ENCODE peak calls at places on chromosomes 1 and 21, in eight cellular contexts. I is psoas muscle, U is right atrium auricular region, C is hepatocyte, J is HCT116, T is fibroblast of lung, K is WERI-Rb-1, P is mesendoderm. W is an unnamed sample. For H3K36me3, the result is how much of the 10 kb centered on the place peaks cover.

GRCh38 chr1:207172885-207173284 is 68.9 kb downstream of the C4BPA start:
- DNase-seq in I (no peak), U (no peak), C (no peak), J (no peak), T (no peak), K (no peak), P (no peak), W (no peak)

GRCh38 chr1:173202430-173203145 is 4.5 kb downstream of the TNFSF4 start:
- DNase-seq in I (no peak), U (no peak), C (peak), J (peak), T (peak), K (peak), P (peak), W (peak)

GRCh38 chr1:26555550-26555981 is 26.0 kb downstream of the RPS6KA1 start:
- DNase-seq in I (no peak), U (no peak), C (no peak), J (no peak), T (no peak), K (no peak), P (no peak), W (no peak)

GRCh38 chr1:205466612-205467236 is 10.9 kb upstream of the BLACAT1 start:
- DNase-seq in I (no peak), U (no peak), C (no peak), J (no peak), T (no peak), K (no peak), P (no peak), W (no peak)

GRCh38 chr1:245807306-245807705 is 652.5 kb downstream of the KIF26B start:
- DNase-seq in I (no peak), U (no peak), C (no peak), J (no peak), T (no peak), K (no peak), P (no peak), W (no peak)

GRCh38 chr1:98046031-98046641 is 125.3 kb upstream of the DPYD start:
- DNase-seq in I (no peak), U (no peak), C (peak), J (no peak), T (peak), K (peak), P (peak), W (peak)

GRCh38 chr1:45643978-45644377 is 20.1 kb upstream of the CCDC17 start:
- DNase-seq in I (no peak), U (no peak), C (peak), J (peak), T (no peak), K (no peak), P (no peak), W (no peak)

GRCh38 chr1:160078392-160079195 is 2.7 kb upstream of the KCNJ9 start:
- DNase-seq in I (no peak), U (no peak), C (peak), J (peak), T (peak), K (peak), P (peak), W (peak)

GRCh38 chr1:226281058-226281457 is 27.9 kb downstream of the LIN9 start:
- DNase-seq in I (no peak), U (no peak), C (no peak), J (no peak), T (no peak), K (no peak), P (no peak), W (no peak)

GRCh38 chr1:22818061-22818770 is 107.6 kb downstream of the EPHB2 start:
- DNase-seq in I (peak), U (no peak), C (no peak), J (no peak), T (no peak), K (no peak), P (no peak), W (no peak)

GRCh38 chr1:205374205-205375078 is 17.7 kb upstream of the KLHDC8A start:
- DNase-seq in I (no peak), U (no peak), C (peak), J (peak), T (peak), K (peak), P (no peak), W (peak)

GRCh38 chr1:58430355-58431335 is 115.9 kb downstream of the OMA1 start:
- DNase-seq in I (no peak), U (no peak), C (no peak), J (no peak), T (no peak), K (no peak), P (no peak), W (no peak)

GRCh38 chr1:212482352-212483153 is 49.8 kb downstream of the NENF start:
- DNase-seq in I (no peak), U (no peak), C (peak), J (no peak), T (peak), K (no peak), P (no peak), W (peak)

GRCh38 chr1:116218922-116219321 is 107.7 kb downstream of the MAB21L3 start:
- DNase-seq in I (no peak), U (no peak), C (no peak), J (no peak), T (no peak), K (peak), P (peak), W (no peak)

GRCh38 chr1:9473032-9473792 is 66.1 kb upstream of the SLC25A33 start:
- DNase-seq in I (peak), U (peak), C (peak), J (peak), T (peak), K (no peak), P (peak), W (peak)

GRCh38 chr1:107262472-107263286 is 121.8 kb downstream of the NTNG1 start:
- DNase-seq in I (no peak), U (no peak), C (no peak), J (no peak), T (no peak), K (no peak), P (no peak), W (peak)

GRCh38 chr1:215376544-215377264 is 190.4 kb upstream of the KCTD3 start:
- DNase-seq in I (peak), U (no peak), C (no peak), J (no peak), T (peak), K (no peak), P (no peak), W (peak)

GRCh38 chr1:207336559-207337467 is 15.3 kb downstream of the CD55 start:
- DNase-seq in I (no peak), U (no peak), C (peak), J (no peak), T (peak), K (no peak), P (no peak), W (peak)

GRCh38 chr1:244633140-244633539 is 19.8 kb upstream of the DESI2 start:
- DNase-seq in I (no peak), U (no peak), C (no peak), J (no peak), T (no peak), K (no peak), P (no peak), W (no peak)

GRCh38 chr1:215569987-215570824 is 3.1 kb downstream of the KCTD3 start:
- DNase-seq in I (no peak), U (no peak), C (no peak), J (no peak), T (no peak), K (no peak), P (no peak), W (no peak)

GRCh38 chr1:157219182-157219581 is 81.0 kb upstream of the ETV3 start:
- DNase-seq in I (no peak), U (no peak), C (no peak), J (no peak), T (no peak), K (no peak), P (no peak), W (no peak)

GRCh38 chr1:67635055-67635809 is 49.8 kb upstream of the GADD45A start:
- DNase-seq in I (no peak), U (no peak), C (no peak), J (no peak), T (no peak), K (no peak), P (no peak), W (no peak)

DNA sequence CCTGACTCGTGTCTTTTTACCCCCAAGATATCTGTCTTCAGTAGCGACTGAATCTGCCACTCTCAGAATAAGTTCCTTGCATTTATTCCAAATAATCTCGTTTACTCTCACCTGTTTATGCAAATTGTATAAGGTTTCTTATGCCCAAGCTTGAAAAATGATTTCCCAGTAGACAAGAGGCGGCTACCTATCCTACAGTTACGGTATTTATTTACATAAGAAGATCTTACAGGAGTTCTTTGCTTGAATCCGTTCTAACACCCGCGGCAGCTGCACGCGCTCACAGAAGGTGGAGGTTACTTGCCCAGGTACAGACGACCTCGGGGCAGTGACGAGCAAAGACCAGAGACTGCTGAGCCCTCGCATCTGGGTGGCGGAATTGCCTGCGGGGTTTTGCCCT is 79.8 kb downstream of the SKI start:
- DNase-seq in I (no peak), U (no peak), C (no peak), J (no peak), T (no peak), K (no peak), P (no peak), W (no peak)
- H3K36me3 ChIP-seq in I (under half), U (half or more), C (under half), J (under half), T (under half), K (under half), P (under half), W (half or more)

GRCh38 chr1:151837841-151838490 is 1.7 kb downstream of the C2CD4D start:
- DNase-seq in I (peak), U (no peak), C (peak), J (no peak), T (no peak), K (no peak), P (peak), W (no peak)

GRCh38 chr1:151838491-151839412 is 868 bp downstream of the C2CD4D start:
- DNase-seq in I (no peak), U (no peak), C (peak), J (no peak), T (no peak), K (no peak), P (peak), W (no peak)

GRCh38 chr1:151839457-151840409 is at the start of gene C2CD4D:
- DNase-seq in I (no peak), U (no peak), C (peak), J (peak), T (no peak), K (no peak), P (peak), W (no peak)

GRCh38 chr1:151835596-151835995 is 4.0 kb upstream of the RORC start:
- DNase-seq in I (peak), U (no peak), C (no peak), J (no peak), T (no peak), K (no peak), P (no peak), W (no peak)

GRCh38 chr1:151837197-151837596 is 2.4 kb downstream of the C2CD4D start:
- DNase-seq in I (peak), U (no peak), C (no peak), J (no peak), T (no peak), K (no peak), P (no peak), W (no peak)
- H3K27ac ChIP-seq in I (no peak), U (no peak), C (no peak), J (no peak), T (no peak), K (no peak), P (no peak), W (no peak)

DNA sequence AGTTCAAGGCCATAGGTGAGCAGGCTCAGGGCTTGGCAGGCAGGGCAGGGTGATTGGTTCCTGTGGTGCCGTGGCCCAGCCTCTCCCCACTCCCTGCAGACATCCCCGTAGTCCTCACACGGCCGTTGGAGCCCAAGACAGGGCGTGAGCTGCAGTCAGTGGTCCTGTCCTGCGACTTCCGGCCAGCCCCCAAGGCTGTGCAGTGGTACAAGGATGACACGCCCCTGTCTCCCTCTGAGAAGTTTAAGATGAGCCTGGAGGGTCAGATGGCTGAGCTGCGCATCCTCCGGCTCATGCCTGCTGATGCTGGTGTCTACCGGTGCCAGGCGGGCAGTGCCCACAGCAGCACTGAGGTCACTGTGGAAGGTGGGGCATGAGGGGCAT is 71.9 kb downstream of the OBSCN start:
- DNase-seq in I (no peak), U (no peak), C (no peak), J (no peak), T (no peak), K (no peak), P (no peak), W (no peak)
- H3K36me3 ChIP-seq in I (under half), U (half or more), C (under half), J (under half), T (under half), K (under half), P (under half), W (under half)

GRCh38 chr1:8193840-8194406 is 124.0 kb upstream of the SLC45A1 start:
- DNase-seq in I (no peak), U (no peak), C (no peak), J (no peak), T (no peak), K (no peak), P (no peak), W (no peak)

GRCh38 chr1:8185400-8185799 is 132.5 kb upstream of the SLC45A1 start:
- DNase-seq in I (no peak), U (no peak), C (no peak), J (no peak), T (no peak), K (no peak), P (no peak), W (no peak)

GRCh38 chr1:8194481-8195227 is 123.3 kb upstream of the SLC45A1 start:
- DNase-seq in I (no peak), U (no peak), C (no peak), J (peak), T (peak), K (no peak), P (no peak), W (peak)

GRCh38 chr1:8191474-8191873 is 126.4 kb upstream of the SLC45A1 start:
- DNase-seq in I (no peak), U (no peak), C (no peak), J (no peak), T (no peak), K (no peak), P (no peak), W (no peak)

DNA sequence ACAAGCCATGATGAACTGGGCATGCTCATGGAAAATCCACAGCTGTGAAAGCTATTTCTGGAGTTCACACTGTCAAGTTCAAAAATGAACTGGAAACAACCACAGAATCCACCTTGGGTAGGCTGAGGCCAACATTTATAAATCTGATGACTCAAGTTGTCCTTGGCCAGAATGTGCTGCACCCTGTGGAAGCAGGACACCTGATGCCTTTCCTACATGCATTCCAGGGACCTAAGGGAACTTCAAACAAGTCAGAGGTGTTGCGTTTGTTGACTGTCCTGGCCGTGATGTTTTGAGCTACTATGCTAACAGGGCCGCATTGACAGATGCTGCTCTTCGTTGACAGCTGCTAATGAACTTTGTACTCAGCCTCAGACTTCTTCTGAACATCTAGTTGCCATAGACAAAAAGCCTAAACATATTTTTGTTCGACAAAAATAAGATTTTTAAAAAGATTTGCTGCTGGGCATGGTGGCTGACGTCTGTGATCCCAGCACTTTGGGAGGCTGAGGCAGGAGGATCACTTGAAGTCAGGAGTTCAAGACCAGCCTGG is 127.9 kb upstream of the SLC45A1 start:
- DNase-seq in I (no peak), U (no peak), C (peak), J (peak), T (no peak), K (no peak), P (no peak), W (no peak)
- H3K27ac ChIP-seq in I (peak), U (no peak), C (peak), J (peak), T (no peak), K (no peak), P (no peak), W (no peak)

GRCh38 chr21:46060596-46061061 is 37.3 kb upstream of the COL6A2 start:
- DNase-seq in I (peak), U (peak), C (peak), J (no peak), T (peak), K (peak), P (no peak), W (peak)

GRCh38 chr21:46061950-46062349 is 36.0 kb upstream of the COL6A2 start:
- DNase-seq in I (no peak), U (peak), C (no peak), J (no peak), T (no peak), K (no peak), P (no peak), W (no peak)

GRCh38 chr21:46062471-46063211 is 35.3 kb upstream of the COL6A2 start:
- DNase-seq in I (peak), U (peak), C (no peak), J (no peak), T (no peak), K (peak), P (no peak), W (no peak)

GRCh38 chr21:46059195-46059594 is 38.7 kb upstream of the COL6A2 start:
- DNase-seq in I (no peak), U (no peak), C (no peak), J (no peak), T (no peak), K (no peak), P (no peak), W (no peak)

DNA sequence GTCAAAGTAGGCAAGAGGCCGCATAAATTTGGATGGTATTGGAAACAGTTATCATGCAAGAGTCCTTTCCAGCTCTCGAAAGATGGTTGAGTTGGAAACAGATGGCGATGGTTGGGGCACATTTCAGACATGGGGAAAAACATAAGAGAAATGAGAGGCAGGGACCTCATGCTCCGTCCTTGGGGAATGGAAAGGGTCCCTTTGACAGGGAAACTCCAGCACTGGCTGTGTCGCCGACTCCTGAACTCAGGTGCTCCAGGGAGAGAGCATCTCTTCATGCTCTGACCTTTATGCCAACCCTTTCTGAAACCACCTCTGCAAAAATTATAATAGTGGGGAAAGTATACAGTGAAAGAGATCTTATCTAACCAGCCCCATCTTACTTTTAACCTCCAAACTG is 36.8 kb upstream of the COL6A2 start:
- DNase-seq in I (peak), U (peak), C (no peak), J (no peak), T (no peak), K (no peak), P (no peak), W (no peak)
- H3K36me3 ChIP-seq in I (under half), U (under half), C (under half), J (under half), T (under half), K (under half), P (under half), W (under half)

GRCh38 chr1:40717960-40718359 is 26.5 kb downstream of the NFYC start:
- DNase-seq in I (no peak), U (no peak), C (no peak), J (no peak), T (peak), K (no peak), P (no peak), W (no peak)
- H3K27ac ChIP-seq in I (peak), U (no peak), C (no peak), J (no peak), T (no peak), K (no peak), P (no peak), W (no peak)

W was measured in brain microvascular endothelial cell.